ENCODE peak calls at places on chromosomes 1 and 21, in seven cellular contexts. N is A549, G is uterus, I is heart left ventricle, T is Peyer's patch, A is ovary, B is GM12878. S is an unnamed sample.
A peak's percentile ranks its signal among the peaks of the same experiment; 100 is the strongest.

GRCh38 chr1:214632091-214632490 is 29.1 kb downstream of the CENPF start:
- DNase-seq in T (no peak), I (no peak), B (no peak), N (no peak), A (no peak), G (no peak), S (no peak)

GRCh38 chr21:43865471-43866181 is 603 bp downstream of the AGPAT3 start:
- DNase-seq in N (peak; percentile 30), G (peak; percentile 40), T (peak; percentile 79), B (no peak), I (peak; percentile 81), A (peak; percentile 55), S (peak; percentile 68)

GRCh38 chr1:86950712-86951111 is 36.3 kb downstream of the HS2ST1 start:
- DNase-seq in N (no peak), A (no peak), G (no peak), B (no peak), I (no peak), T (no peak), S (no peak)

GRCh38 chr1:86778510-86779218 is 74.3 kb downstream of the SH3GLB1 start:
- DNase-seq in T (peak; percentile 72), N (no peak), G (no peak), I (no peak), A (no peak), B (no peak), S (no peak)

GRCh38 chr1:28512058-28512611 is 6.3 kb downstream of the RCC1 start:
- DNase-seq in G (no peak), N (no peak), T (no peak), I (no peak), B (no peak), A (no peak), S (no peak)

GRCh38 chr1:246907472-246907871 is 24.3 kb downstream of the AHCTF1 start:
- DNase-seq in G (no peak), I (no peak), A (peak; percentile 35), N (no peak), B (no peak), T (peak; percentile 65), S (no peak)

GRCh38 chr21:41494242-41494641 is 13.7 kb downstream of the TMPRSS2 start:
- DNase-seq in A (no peak), I (no peak), N (no peak), G (no peak), T (no peak), B (no peak), S (no peak)

GRCh38 chr1:172903581-172904220 is 147.0 kb downstream of the TNFSF18 start:
- DNase-seq in N (no peak), B (no peak), A (no peak), G (no peak), T (no peak), I (no peak), S (no peak)

GRCh38 chr1:10693497-10694273 is 102.8 kb downstream of the CASZ1 start:
- DNase-seq in T (peak; percentile 76), B (no peak), I (no peak), N (peak; percentile 28), G (no peak), A (no peak), S (no peak)

GRCh38 chr1:85654066-85654782 is 54.0 kb downstream of the ZNHIT6 start:
- DNase-seq in G (no peak), I (no peak), B (no peak), N (no peak), T (no peak), A (no peak), S (no peak)

GRCh38 chr1:174788981-174789380 is 210.8 kb upstream of the CACYBP start:
- DNase-seq in A (no peak), B (no peak), I (no peak), T (no peak), G (no peak), N (no peak), S (no peak)

GRCh38 chr1:112674986-112675727 is 698 bp downstream of the MOV10 start:
- DNase-seq in I (peak; percentile 75), G (peak; percentile 62), N (peak; percentile 17), B (no peak), A (peak; percentile 72), T (no peak), S (peak; percentile 36)

GRCh38 chr1:84434756-84435142 is 36.5 kb downstream of the DNASE2B start:
- DNase-seq in B (no peak), I (no peak), T (no peak), A (no peak), G (no peak), N (no peak), S (no peak)

GRCh38 chr1:153586347-153586746 is 20.7 kb upstream of the S100A2 start:
- DNase-seq in I (no peak), G (no peak), A (no peak), B (no peak), T (peak; percentile 10), N (no peak), S (no peak)

GRCh38 chr1:210358511-210359148 is 29.9 kb downstream of the HHAT start:
- DNase-seq in B (no peak), G (no peak), N (no peak), A (no peak), I (no peak), T (no peak), S (no peak)

GRCh38 chr1:25990702-25991395 is 7.0 kb downstream of the PAFAH2 start:
- DNase-seq in A (no peak), N (no peak), I (no peak), G (no peak), B (no peak), T (peak; percentile 52), S (no peak)

GRCh38 chr1:202848191-202848542 is 37.4 kb downstream of the PCAT6 start:
- DNase-seq in N (no peak), G (no peak), B (peak; percentile 19), I (no peak), T (no peak), A (no peak), S (no peak)

DNA sequence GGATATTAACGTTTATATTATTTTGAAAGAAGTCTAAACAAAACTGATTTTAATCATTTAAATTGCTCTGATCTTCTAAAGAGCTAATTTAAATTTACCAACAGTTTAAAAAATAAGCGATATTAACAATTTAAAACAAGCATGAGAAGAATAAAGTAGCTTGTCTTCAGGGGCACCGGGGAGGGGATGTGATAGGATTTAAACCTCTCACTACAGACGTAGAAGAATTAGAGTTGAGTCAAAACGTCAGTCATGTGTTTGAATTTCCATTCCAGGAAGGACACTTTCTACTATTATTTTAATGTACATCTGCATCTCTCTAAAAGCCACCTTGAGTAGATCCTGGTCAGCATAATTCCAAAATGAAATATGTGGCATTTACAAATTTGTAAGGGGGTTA is 58.2 kb upstream of the TPTE start:
- DNase-seq in A (no peak), T (no peak), B (no peak), N (no peak), I (no peak), G (no peak), S (no peak)
- H3K9me3 ChIP-seq in A (no peaks in the 10 kb centered on the region), T (peaks cover 11% of the 10 kb centered on the region), B (no peaks in the 10 kb centered on the region), N (peaks cover 5% of the 10 kb centered on the region), I (no peaks in the 10 kb centered on the region), G (no peaks in the 10 kb centered on the region), S (peaks cover 5% of the 10 kb centered on the region)

DNA sequence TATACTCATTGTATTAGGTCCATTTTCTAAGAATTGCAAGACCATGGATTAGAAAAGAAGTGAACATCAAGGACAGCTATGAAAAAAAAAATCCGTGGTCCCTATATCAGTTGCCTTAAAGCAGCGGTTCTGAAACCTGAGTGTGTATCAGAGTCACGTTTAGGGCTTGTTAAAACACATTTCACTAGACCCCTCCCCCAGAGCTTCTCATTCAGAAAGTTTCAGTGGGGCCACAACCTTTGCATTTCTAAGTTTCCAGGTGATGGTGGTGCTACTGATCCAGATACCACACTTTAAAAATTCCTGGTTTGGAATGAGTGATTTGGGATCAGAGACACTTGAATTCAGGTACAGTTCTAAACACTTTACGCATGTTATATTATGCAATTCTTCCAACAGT is 96.1 kb upstream of the PRMT6 start:
- DNase-seq in G (no peak), A (no peak), T (no peak), B (no peak), N (no peak), I (no peak), S (no peak)
- TF ChIP-seq POLR2A in G (no peak), A (no peak), T (no peak), B (no peak), N (no peak), I (no peak), S (no peak)

DNA sequence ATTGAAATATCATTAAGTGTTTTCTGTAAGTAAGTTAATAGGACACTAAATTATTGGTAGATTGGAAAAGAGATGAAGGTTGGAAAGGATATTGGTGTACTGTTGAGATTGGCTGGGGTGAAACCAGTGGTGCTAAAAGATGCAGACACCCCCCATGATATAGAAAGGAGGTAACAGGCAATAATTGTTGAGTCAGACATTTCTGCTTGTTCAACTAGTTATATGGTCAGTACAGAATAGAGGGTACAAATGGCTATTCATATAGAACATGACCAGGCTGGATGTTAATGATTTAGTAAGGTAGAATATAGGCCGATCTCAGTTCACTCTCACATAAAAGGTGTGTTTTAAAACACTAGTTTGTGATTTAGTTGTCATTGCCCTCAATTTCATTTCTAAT is 104.5 kb downstream of the POU2F1 start:
- DNase-seq in N (no peak), B (no peak), G (no peak), I (no peak), T (no peak), A (no peak), S (no peak)
- H3K9me3 ChIP-seq in N (peaks cover 35% of the 10 kb centered on the region), B (peaks cover 27% of the 10 kb centered on the region), G (peaks cover 36% of the 10 kb centered on the region), I (peaks cover 14% of the 10 kb centered on the region), T (peaks cover 37% of the 10 kb centered on the region), A (peaks cover 3% of the 10 kb centered on the region), S (no peaks in the 10 kb centered on the region)

GRCh38 chr1:40711465-40712404 is 20.2 kb downstream of the NFYC start:
- DNase-seq in T (no peak), I (no peak), G (no peak), A (no peak), N (no peak), B (no peak), S (no peak)

GRCh38 chr1:40708750-40709099 is 17.2 kb downstream of the NFYC start:
- DNase-seq in B (no peak), I (no peak), T (no peak), G (no peak), A (no peak), N (peak; percentile 65), S (no peak)

GRCh38 chr1:40710581-40711315 is 19.2 kb downstream of the NFYC start:
- DNase-seq in N (no peak), A (no peak), B (no peak), T (no peak), G (no peak), I (no peak), S (no peak)

GRCh38 chr1:40709802-40710278 is 18.3 kb downstream of the NFYC start:
- DNase-seq in I (no peak), B (no peak), T (no peak), A (no peak), G (no peak), N (no peak), S (no peak)

DNA sequence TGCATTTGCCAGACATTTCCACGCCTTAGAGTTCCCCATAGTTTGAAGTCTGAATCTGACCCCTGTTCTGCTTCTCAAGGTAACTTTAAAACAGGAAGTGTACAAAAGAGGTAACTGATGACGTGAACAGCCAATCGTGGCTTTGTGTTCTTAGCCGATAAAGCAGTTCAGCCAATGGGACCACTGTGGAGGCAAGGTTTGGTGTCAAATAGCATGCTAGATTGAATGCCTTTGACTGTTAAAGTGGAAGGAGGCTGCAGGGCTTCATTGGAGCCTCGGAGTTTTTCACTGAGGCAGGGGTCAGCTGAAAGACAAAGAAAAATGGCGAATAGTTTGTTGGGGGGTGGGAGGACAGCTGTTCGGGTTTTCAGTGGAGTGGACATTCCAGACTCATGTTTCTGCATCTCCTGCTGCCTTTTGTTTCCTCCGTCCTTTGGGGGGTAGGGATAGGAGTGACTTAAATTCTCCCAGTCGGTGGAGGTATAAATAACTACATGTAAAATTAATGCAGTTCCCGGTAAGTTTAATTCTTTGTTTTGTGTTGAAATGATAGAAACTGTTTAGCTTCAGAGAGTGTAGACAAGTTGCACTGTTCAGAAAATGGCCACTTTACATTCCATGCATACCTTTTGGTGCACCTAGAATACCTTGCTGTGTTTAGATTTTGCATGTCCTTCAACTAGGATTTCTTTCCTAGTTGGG is 17.7 kb downstream of the NFYC start:
- DNase-seq in B (peak; percentile 96), T (peak; percentile 94), A (peak; percentile 80), I (no peak), N (peak; percentile 69), G (peak; percentile 87), S (peak; percentile 84)
- TF ChIP-seq POLR2A in B (peak; percentile 68), T (peak; percentile 73), A (no peak), I (peak; percentile 78), N (no peak), G (peak; percentile 59), S (peak; percentile 23)